ENCODE peak calls at places on chromosomes 5 and 9, in ten cellular contexts. M is activated CD8-positive, alpha-beta memory T cell treated with anti-CD3 and anti-CD28 coated beads for 1 hour; B is spleen; X is Right ventricle myocardium superior; R is tibial artery; C is ovary; G is fibroblast of lung; L is upper lobe of right lung; A is ecto neural progenitor cell; V is Caki2. H is an unnamed sample.

GRCh38 chr9:132443951-132444615 is 34.1 kb downstream of the CFAP77 start:
- DNase-seq in C (no peak), A (no peak), X (no peak), G (no peak), V (no peak), L (no peak), M (no peak), R (no peak), B (no peak), H (no peak)

GRCh38 chr9:18263367-18263766 is 210.6 kb upstream of the ADAMTSL1 start:
- DNase-seq in B (no peak), C (no peak), L (no peak), G (no peak), A (no peak), R (no peak), X (no peak), M (no peak), V (no peak), H (no peak)

GRCh38 chr9:127067603-127068220 is 54.7 kb downstream of the ANGPTL2 start:
- DNase-seq in M (no peak), X (no peak), R (no peak), V (no peak), A (no peak), G (no peak), C (no peak), L (no peak), B (no peak), H (no peak)

GRCh38 chr9:87786423-87786822 is 60.5 kb downstream of the CTSL start:
- DNase-seq in G (no peak), M (no peak), L (no peak), B (no peak), R (no peak), V (no peak), C (no peak), X (no peak), A (no peak), H (no peak)

GRCh38 chr9:96417051-96417586 is 1.1 kb downstream of the ZNF367 start:
- DNase-seq in M (peak), X (peak), V (peak), B (peak), L (peak), R (peak), C (peak), A (peak), G (peak), H (peak)

GRCh38 chr9:117218951-117219350 is 195.9 kb downstream of the ASTN2 start:
- DNase-seq in M (no peak), R (no peak), C (no peak), X (no peak), A (no peak), G (no peak), V (no peak), B (no peak), L (no peak), H (no peak)

GRCh38 chr9:69122391-69123141 is 51.5 kb upstream of the TJP2 start:
- DNase-seq in G (peak), L (no peak), C (no peak), V (peak), R (no peak), X (no peak), M (no peak), A (no peak), B (no peak), H (peak)

GRCh38 chr5:67267522-67268232 is 71.1 kb upstream of the CD180 start:
- DNase-seq in C (peak), G (no peak), V (no peak), A (peak), M (no peak), L (no peak), R (peak), X (peak), B (no peak), H (no peak)

GRCh38 chr5:68339921-68340321 is 124.4 kb downstream of the PIK3R1 start:
- DNase-seq in V (no peak), G (no peak), X (no peak), R (no peak), B (no peak), L (no peak), C (no peak), M (no peak), A (no peak), H (peak)

GRCh38 chr5:178113841-178114324 is 551 bp downstream of the N4BP3 start:
- DNase-seq in A (no peak), C (no peak), V (peak), B (no peak), R (no peak), L (no peak), X (no peak), G (no peak), M (no peak), H (no peak)

GRCh38 chr9:104914458-104914857 is 13.5 kb downstream of the ABCA1 start:
- DNase-seq in R (no peak), A (no peak), B (no peak), G (no peak), X (no peak), L (no peak), C (no peak), M (no peak), V (no peak), H (no peak)

GRCh38 chr5:36264202-36264760 is 22.6 kb upstream of the NADK2 start:
- DNase-seq in C (no peak), A (no peak), G (no peak), X (no peak), M (no peak), R (no peak), L (no peak), B (no peak), V (no peak), H (no peak)

GRCh38 chr5:75729321-75729720 is 12.1 kb upstream of the POC5 start:
- DNase-seq in M (no peak), V (no peak), B (no peak), R (no peak), A (no peak), X (no peak), L (no peak), G (no peak), C (no peak), H (peak)

GRCh38 chr9:87684627-87685204 is 41.2 kb upstream of the CTSL start:
- DNase-seq in B (no peak), G (peak), R (no peak), M (no peak), X (peak), A (peak), C (peak), V (no peak), L (no peak), H (peak)

GRCh38 chr5:100790170-100790665 is 112.9 kb downstream of the ST8SIA4 start:
- DNase-seq in L (no peak), M (no peak), A (no peak), V (no peak), R (no peak), C (no peak), G (no peak), B (peak), X (no peak), H (no peak)

GRCh38 chr9:111000202-111000601 is 38.1 kb downstream of the LPAR1 start:
- DNase-seq in M (no peak), A (no peak), R (no peak), B (no peak), V (no peak), G (no peak), X (no peak), L (no peak), C (no peak), H (no peak)

GRCh38 chr5:115398726-115399125 is 102.3 kb upstream of the CCDC112 start:
- DNase-seq in L (no peak), B (no peak), M (no peak), C (no peak), R (no peak), G (peak), V (no peak), A (no peak), X (no peak), H (peak)

GRCh38 chr5:142360607-142361120 is 35.8 kb upstream of the SPRY4 start:
- DNase-seq in L (no peak), V (peak), R (no peak), M (no peak), B (no peak), G (peak), X (no peak), C (no peak), A (no peak), H (peak)

GRCh38 chr5:16492398-16493175 is 27.0 kb upstream of the ZNF622 start:
- DNase-seq in L (no peak), G (peak), C (no peak), B (no peak), R (peak), A (no peak), X (peak), V (peak), M (no peak), H (peak)

GRCh38 chr9:34049630-34050384 is 1.1 kb upstream of the UBAP2 start:
- DNase-seq in V (no peak), R (no peak), L (no peak), M (no peak), A (peak), B (peak), G (no peak), C (no peak), X (no peak), H (no peak)

GRCh38 chr9:4489919-4490704 is at the start of gene SLC1A1:
- DNase-seq in R (peak), B (no peak), A (peak), M (no peak), G (peak), C (no peak), X (peak), V (peak), L (peak), H (peak)

GRCh38 chr5:178112545-178112944 is 787 bp upstream of the N4BP3 start:
- DNase-seq in B (no peak), A (no peak), C (no peak), G (no peak), V (no peak), M (no peak), L (no peak), R (no peak), X (no peak), H (no peak)

GRCh38 chr9:70510157-70510770 is 95.8 kb upstream of the KLF9 start:
- DNase-seq in B (peak), C (peak), G (no peak), M (no peak), A (no peak), R (no peak), L (peak), X (peak), V (no peak), H (peak)

GRCh38 chr5:81782811-81783210 is 31.9 kb upstream of the SSBP2 start:
- DNase-seq in L (no peak), B (no peak), V (no peak), R (no peak), C (no peak), A (no peak), G (peak), X (no peak), M (no peak), H (peak)

H was measured in cardiac fibroblast.